ENCODE peak calls at places on chromosome 5, in four cellular contexts. D is AG04449; J is ACHN; V is stimulated activated effector memory CD8-positive, alpha-beta T cell treated with anti-CD3 and anti-CD28 coated beads, Interleukin-12 subunit alpha, Interleukin-12 subunit beta, amount 100 ng/mL, for 72 hours. I is an unnamed sample.

GRCh38 chr5:156942064-156942463 is 21.0 kb downstream of the TIMD4 start:
- DNase-seq in D (no peak), J (no peak), V (no peak), I (peak)

GRCh38 chr5:73443725-73444498 is 4.7 kb downstream of the FOXD1 start:
- DNase-seq in V (peak), D (no peak), J (no peak), I (no peak)

GRCh38 chr5:96350678-96351077 is 82.4 kb downstream of the PCSK1 start:
- DNase-seq in D (no peak), J (no peak), V (no peak), I (no peak)

GRCh38 chr5:169243651-169244422 is 57.1 kb downstream of the SLIT3 start:
- DNase-seq in V (no peak), J (no peak), D (no peak), I (no peak)

GRCh38 chr5:17190799-17191391 is 26.5 kb upstream of the BASP1 start:
- DNase-seq in V (no peak), J (no peak), D (no peak), I (no peak)

GRCh38 chr5:181192337-181193046 is 12.5 kb downstream of the TRIM7 start:
- DNase-seq in J (no peak), V (no peak), D (no peak), I (no peak)

GRCh38 chr5:65034782-65035181 is 266.1 kb downstream of the CWC27 start:
- DNase-seq in V (no peak), J (no peak), D (no peak), I (peak)

GRCh38 chr5:15566306-15566705 is 66.3 kb downstream of the FBXL7 start:
- DNase-seq in V (no peak), J (no peak), D (no peak), I (no peak)

GRCh38 chr5:124052201-124052600 is 540.2 kb downstream of the CSNK1G3 start:
- DNase-seq in V (no peak), J (no peak), D (no peak), I (no peak)

GRCh38 chr5:96257904-96258303 is 175.1 kb downstream of the PCSK1 start:
- DNase-seq in V (no peak), J (no peak), D (peak), I (no peak)

GRCh38 chr5:53095931-53096525 is 13.5 kb downstream of the MOCS2 start:
- DNase-seq in V (peak), D (no peak), J (peak), I (no peak)

GRCh38 chr5:113059232-113059805 is 82.7 kb downstream of the DCP2 start:
- DNase-seq in D (no peak), J (peak), V (no peak), I (no peak)

GRCh38 chr5:178526796-178527457 is 63.3 kb downstream of the COL23A1 start:
- DNase-seq in J (no peak), V (no peak), D (no peak), I (no peak)

GRCh38 chr5:133508845-133509741 is 103.2 kb downstream of the FSTL4 start:
- DNase-seq in D (no peak), V (no peak), J (no peak), I (no peak)

GRCh38 chr5:32332971-32333370 is 20.2 kb upstream of the MTMR12 start:
- DNase-seq in J (no peak), V (no peak), D (no peak), I (no peak)

GRCh38 chr5:100634937-100635336 is 99.8 kb downstream of the FAM174A start:
- DNase-seq in V (no peak), D (no peak), J (no peak), I (no peak)

GRCh38 chr5:39158127-39158593 is 61.2 kb downstream of the FYB1 start:
- DNase-seq in J (no peak), V (no peak), D (no peak), I (no peak)

GRCh38 chr5:129506092-129506491 is 46.0 kb downstream of the ADAMTS19 start:
- DNase-seq in D (peak), V (no peak), J (peak), I (no peak)

GRCh38 chr5:125440905-125441304 is 694.5 kb upstream of the ZNF608 start:
- DNase-seq in J (no peak), D (no peak), V (no peak), I (no peak)

GRCh38 chr5:107806705-107807104 is 136.0 kb upstream of the EFNA5 start:
- DNase-seq in D (no peak), J (no peak), V (no peak), I (no peak)

GRCh38 chr5:180136661-180137381 is 65.3 kb upstream of the RNF130 start:
- DNase-seq in D (no peak), J (no peak), V (no peak), I (no peak)

GRCh38 chr5:94932259-94932658 is 313.8 kb downstream of the SLF1 start:
- DNase-seq in V (no peak), J (no peak), D (no peak), I (no peak)

GRCh38 chr5:39341934-39342333 is 22.4 kb downstream of the C9 start:
- DNase-seq in V (no peak), D (no peak), J (no peak), I (no peak)